ENCODE peak calls at places on chromosome 7, in four cellular contexts. J is astrocyte of the spinal cord, S is AG04450, A is Panc1. Z is an unnamed sample.

GRCh38 chr7:139358541-139359365 is 941 bp upstream of the LUC7L2 start:
- DNase-seq in J (peak; percentile 36), S (no peak), A (peak; percentile 33), Z (no peak)

GRCh38 chr7:114590298-114590697 is 175.7 kb downstream of the FOXP2 start:
- DNase-seq in J (no peak), S (no peak), A (no peak), Z (no peak)

GRCh38 chr7:138212314-138212713 is 136.1 kb downstream of the AKR1D1 start:
- DNase-seq in J (no peak), S (no peak), A (no peak), Z (no peak)

GRCh38 chr7:27364344-27364758 is 121.7 kb downstream of the EVX1 start:
- DNase-seq in J (peak; percentile 59), S (peak; percentile 20), A (no peak), Z (peak; percentile 41)

GRCh38 chr7:80942261-80943041 is 23.6 kb upstream of the SEMA3C start:
- DNase-seq in J (peak; percentile 98), S (peak; percentile 75), A (peak; percentile 99), Z (peak; percentile 92)

GRCh38 chr7:99679400-99680191 is at the start of gene CYP3A5:
- DNase-seq in J (no peak), S (no peak), A (no peak), Z (no peak)

GRCh38 chr7:68199951-68200660 is 1203.5 kb downstream of the TYW1 start:
- DNase-seq in J (no peak), S (no peak), A (no peak), Z (no peak)

GRCh38 chr7:93941956-93942355 is 20.4 kb downstream of the GNG11 start:
- DNase-seq in J (peak; percentile 32), S (peak; percentile 36), A (no peak), Z (no peak)

GRCh38 chr7:98815313-98815712 is 54.5 kb downstream of the TMEM130 start:
- DNase-seq in J (no peak), S (no peak), A (no peak), Z (no peak)

GRCh38 chr7:90931996-90932912 is 332.0 kb upstream of the FZD1 start:
- DNase-seq in J (peak; percentile 25), S (no peak), A (no peak), Z (no peak)

GRCh38 chr7:76246804-76247389 is 45.2 kb downstream of the SRRM3 start:
- DNase-seq in J (no peak), S (no peak), A (no peak), Z (no peak)

GRCh38 chr7:22386206-22386858 is 29.4 kb upstream of the RAPGEF5 start:
- DNase-seq in J (no peak), S (no peak), A (no peak), Z (no peak)

GRCh38 chr7:139827042-139827441 is 2.0 kb upstream of the TBXAS1 start:
- DNase-seq in J (no peak), S (no peak), A (no peak), Z (no peak)

GRCh38 chr7:47581442-47581820 is 480 bp downstream of the TNS3 start:
- DNase-seq in J (no peak), S (no peak), A (no peak), Z (no peak)

GRCh38 chr7:17147409-17147808 is 151.0 kb upstream of the AHR start:
- DNase-seq in J (no peak), S (no peak), A (no peak), Z (no peak)

GRCh38 chr7:43199333-43199732 is 86.9 kb downstream of the HECW1 start:
- DNase-seq in J (peak; percentile 55), S (peak; percentile 7), A (no peak), Z (no peak)

GRCh38 chr7:16421333-16422099 is at the start of gene CRPPA:
- DNase-seq in J (peak; percentile 50), S (no peak), A (no peak), Z (no peak)

GRCh38 chr7:69257592-69257991 is 340.7 kb upstream of the AUTS2 start:
- DNase-seq in J (no peak), S (no peak), A (no peak), Z (no peak)

GRCh38 chr7:52261052-52261451 is 774.4 kb upstream of the POM121L12 start:
- DNase-seq in J (no peak), S (no peak), A (no peak), Z (no peak)

GRCh38 chr7:23022258-23022745 is 8.4 kb upstream of the HYCC1 start:
- DNase-seq in J (peak; percentile 91), S (peak; percentile 74), A (no peak), Z (peak; percentile 61)

GRCh38 chr7:66330961-66331360 is 125.8 kb downstream of the TPST1 start:
- DNase-seq in J (no peak), S (peak; percentile 38), A (no peak), Z (no peak)

GRCh38 chr7:494261-494687 is 25.4 kb downstream of the PDGFA start:
- DNase-seq in J (no peak), S (no peak), A (no peak), Z (no peak)

GRCh38 chr7:51827641-51828040 is 511.0 kb upstream of the COBL start:
- DNase-seq in J (no peak), S (no peak), A (no peak), Z (no peak)

GRCh38 chr7:43522406-43523156 is 60.3 kb upstream of the STK17A start:
- DNase-seq in J (peak; percentile 76), S (no peak), A (no peak), Z (peak; percentile 55)

GRCh38 chr7:22657479-22657878 is 69.5 kb upstream of the IL6 start:
- DNase-seq in J (no peak), S (no peak), A (no peak), Z (no peak)

GRCh38 chr7:20238754-20239324 is 21.7 kb upstream of the MACC1 start:
- DNase-seq in J (no peak), S (no peak), A (no peak), Z (no peak)

GRCh38 chr7:128868624-128869137 is 6.0 kb downstream of the ATP6V1F start:
- DNase-seq in J (no peak), S (no peak), A (no peak), Z (no peak)
- H3K4me3 ChIP-seq in J (no peak overlapping the region), S (no peak overlapping the region), A (peak overlapping the region; percentile 45), Z (peak overlapping the region; percentile 39)

DNA sequence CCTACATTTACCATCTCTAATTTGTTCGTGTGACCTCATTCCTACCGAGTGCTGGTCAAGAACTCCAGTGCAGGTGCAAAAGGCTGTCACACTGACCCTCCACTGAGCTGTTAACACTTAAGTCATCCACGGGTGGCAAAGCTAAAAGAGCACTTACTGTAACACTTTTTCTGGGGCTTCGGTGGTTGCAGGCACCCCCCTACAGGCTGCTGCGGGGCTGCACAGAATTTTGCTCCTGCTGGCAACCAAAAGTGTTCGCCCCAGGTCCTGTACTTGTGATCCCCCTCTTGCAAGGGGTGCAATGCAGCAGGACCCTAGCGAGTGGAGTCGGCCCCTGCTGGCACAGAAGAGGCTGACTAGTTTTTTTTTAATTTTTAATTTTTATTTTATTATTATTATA is 298.9 kb upstream of the CNTNAP2 start:
- DNase-seq in J (no peak), S (no peak), A (no peak), Z (no peak)
- TF ChIP-seq CTCF in J (no peak), S (no peak), A (no peak), Z (no peak)

DNA sequence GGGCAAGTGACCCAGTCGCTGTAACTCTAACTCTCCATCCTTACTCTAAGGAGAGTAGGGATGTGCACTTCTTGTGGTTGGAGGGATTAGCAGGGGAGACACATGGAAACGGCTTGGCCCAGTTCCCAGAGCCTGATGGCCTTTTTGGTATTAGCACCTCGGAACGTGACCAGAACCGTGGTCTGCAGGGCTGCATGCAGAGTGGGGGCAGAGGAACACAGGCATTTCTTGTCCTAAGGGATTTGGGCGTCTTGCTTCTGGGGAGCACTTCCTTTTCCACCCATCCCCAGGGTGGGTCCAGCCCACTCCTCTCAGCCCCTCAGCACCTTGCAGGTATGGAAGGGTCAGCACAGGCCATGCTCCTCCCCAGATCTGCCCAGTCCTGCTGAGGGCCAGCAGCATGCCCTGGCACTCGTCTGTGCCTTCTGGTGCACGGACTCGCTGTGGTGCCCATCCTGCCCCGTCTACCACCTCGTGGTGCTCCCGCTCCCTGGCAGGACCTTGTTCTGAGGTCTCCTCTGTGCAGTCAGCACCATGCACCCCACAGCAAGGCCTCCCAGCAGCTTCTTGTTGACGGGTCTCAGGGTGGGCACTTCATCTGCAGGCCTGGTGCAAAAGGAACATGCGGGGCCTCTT is 109.6 kb downstream of the ACTR3B start:
- DNase-seq in J (no peak), S (no peak), A (no peak), Z (no peak)
- H3K4me3 ChIP-seq in J (no peak overlapping the region), S (no peak overlapping the region), A (no peak overlapping the region), Z (no peak overlapping the region)

DNA sequence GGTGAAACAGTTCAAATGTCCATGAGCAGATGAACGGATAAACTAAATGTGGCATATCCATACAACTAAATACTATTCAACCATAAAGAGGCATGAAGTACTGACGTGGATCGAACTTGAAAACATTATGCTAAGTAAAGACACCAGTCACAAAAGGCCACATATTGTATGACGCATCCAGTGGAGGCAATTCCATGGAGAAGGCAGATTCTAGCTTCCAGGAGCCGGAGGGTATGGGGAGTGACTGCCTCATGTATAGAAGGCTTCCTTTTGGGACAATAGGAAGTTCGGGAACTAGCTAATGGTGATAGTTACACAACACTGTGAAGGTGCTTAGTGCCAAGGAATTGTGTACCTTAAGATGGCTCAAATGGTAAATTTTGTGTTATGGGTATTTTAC is 98.4 kb downstream of the VIPR2 start:
- DNase-seq in J (no peak), S (no peak), A (no peak), Z (no peak)
- TF ChIP-seq CTCF in J (no peak), S (no peak), A (no peak), Z (no peak)

GRCh38 chr7:146401939-146402338 is 285.3 kb downstream of the CNTNAP2 start:
- DNase-seq in J (no peak), S (no peak), A (no peak), Z (no peak)

GRCh38 chr7:146397141-146397540 is 280.5 kb downstream of the CNTNAP2 start:
- DNase-seq in J (no peak), S (no peak), A (no peak), Z (no peak)
- H3K4me3 ChIP-seq in J (no peak overlapping the region), S (no peak overlapping the region), A (no peak overlapping the region), Z (no peak overlapping the region)

GRCh38 chr7:29840701-29841100 is 34.4 kb downstream of the WIPF3 start:
- DNase-seq in J (no peak), S (no peak), A (no peak), Z (no peak)
- TF ChIP-seq CTCF in J (no peak), S (no peak), A (no peak), Z (no peak)

DNA sequence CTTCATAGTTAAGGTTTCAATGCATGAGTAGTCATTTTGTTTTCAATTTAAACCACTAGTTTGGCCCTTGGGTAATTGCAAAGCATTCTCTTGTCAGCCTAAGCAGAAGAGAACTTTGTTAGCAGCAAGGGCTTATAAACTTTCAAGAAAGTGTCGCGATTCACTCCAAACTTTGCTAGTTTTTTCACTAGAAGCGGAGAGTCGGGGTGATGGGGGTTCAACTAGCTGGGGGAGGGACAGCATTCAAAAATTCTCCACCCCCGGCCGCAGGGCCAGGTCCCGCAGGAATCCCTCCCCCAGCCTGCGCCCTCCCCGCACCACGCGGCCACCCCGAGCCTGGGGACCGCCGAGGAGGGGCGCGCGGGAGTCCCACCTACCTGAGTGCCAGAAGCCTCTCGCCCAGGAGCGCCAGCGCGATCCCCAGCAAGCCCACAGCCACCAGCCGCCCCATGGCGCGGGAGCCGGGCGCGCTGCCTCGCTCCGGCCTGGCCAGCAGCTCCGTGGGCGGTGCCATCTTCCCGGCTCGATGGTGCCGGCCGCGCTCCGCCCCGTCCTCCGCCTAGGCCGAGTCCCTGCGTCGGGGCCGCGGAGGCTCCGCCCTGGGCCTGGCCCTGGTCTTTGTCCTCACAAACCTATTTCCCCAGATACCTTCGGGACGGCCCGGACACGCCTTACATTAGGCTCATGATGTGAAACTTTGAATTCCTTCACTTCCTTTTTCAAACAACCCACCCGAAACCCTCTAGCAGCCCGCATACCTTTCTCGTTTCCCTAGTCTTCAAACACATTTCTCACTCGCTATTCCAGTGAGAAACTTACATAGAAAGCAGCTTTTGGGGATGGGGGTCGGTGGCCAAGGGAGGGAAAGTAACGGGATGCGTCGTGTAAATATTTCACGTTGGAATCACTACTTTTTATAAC is at the start of gene PON2:
- DNase-seq in J (peak; percentile 86), S (peak; percentile 34), A (peak; percentile 61), Z (no peak)
- H3K4me3 ChIP-seq in J (peak within 1 kb of the TSS; percentile 61), S (peak within 1 kb of the TSS; percentile 73), A (peak within 1 kb of the TSS; percentile 66), Z (peak within 1 kb of the TSS; percentile 64)